ENCODE peak calls at places on chromosomes 7 and 10, in six cellular contexts. D is aorta, E is body of pancreas, H is tibial artery, C is tibial nerve, T is substantia nigra. X is an unnamed sample.

GRCh38 chr7:88967432-88967831 is 171.9 kb upstream of the TEX47 start:
- DNase-seq in H (no peak), D (no peak), E (no peak), T (no peak), C (no peak), X (no peak)

GRCh38 chr7:68691261-68692216 is 906.7 kb upstream of the AUTS2 start:
- DNase-seq in H (no peak), E (no peak), D (no peak), C (no peak), T (no peak), X (no peak)

GRCh38 chr10:43703286-43703685 is 54.6 kb upstream of the ZNF32 start:
- DNase-seq in C (no peak), H (no peak), D (no peak), E (no peak), T (no peak), X (peak; percentile 17)

GRCh38 chr7:28615091-28615490 is 202.8 kb downstream of the CREB5 start:
- DNase-seq in E (no peak), H (no peak), D (no peak), T (peak; percentile 1), C (no peak), X (peak; percentile 43)

GRCh38 chr7:97012293-97013005 is 7.1 kb downstream of the DLX6 start:
- DNase-seq in T (no peak), C (no peak), E (no peak), H (no peak), D (no peak), X (no peak)

GRCh38 chr10:6840766-6841165 is 260.7 kb upstream of the PRKCQ start:
- DNase-seq in D (no peak), T (no peak), H (no peak), E (no peak), C (no peak), X (no peak)

GRCh38 chr7:43799605-43800004 is 41.1 kb downstream of the BLVRA start:
- DNase-seq in T (no peak), H (no peak), D (no peak), E (no peak), C (no peak), X (no peak)

GRCh38 chr7:155810607-155811559 is 1.4 kb downstream of the SHH start:
- DNase-seq in C (no peak), E (no peak), T (no peak), D (no peak), H (no peak), X (no peak)

GRCh38 chr10:31769564-31769963 is 159.1 kb downstream of the ARHGAP12 start:
- DNase-seq in T (no peak), H (no peak), C (no peak), E (no peak), D (no peak), X (no peak)

GRCh38 chr7:21611129-21611528 is 68.3 kb downstream of the DNAH11 start:
- DNase-seq in E (no peak), H (no peak), C (no peak), T (no peak), D (no peak), X (no peak)

GRCh38 chr7:157005456-157006204 is 4.8 kb downstream of the MNX1 start:
- DNase-seq in T (no peak), C (no peak), E (peak; percentile 15), D (no peak), H (no peak), X (no peak)

GRCh38 chr7:155878674-155879073 is 66.4 kb upstream of the SHH start:
- DNase-seq in H (no peak), E (no peak), D (no peak), C (no peak), T (no peak), X (no peak)

GRCh38 chr7:94003446-94004023 is 620 bp downstream of the BET1 start:
- DNase-seq in D (no peak), E (no peak), H (no peak), C (peak; percentile 8), T (no peak), X (no peak)

GRCh38 chr7:14069961-14070360 is 80.5 kb upstream of the ETV1 start:
- DNase-seq in C (no peak), E (no peak), D (no peak), H (no peak), T (no peak), X (no peak)

GRCh38 chr7:832968-833424 is 720 bp downstream of the SUN1 start:
- DNase-seq in D (no peak), E (no peak), H (no peak), C (no peak), T (no peak), X (no peak)
- H3K27ac ChIP-seq in D (peak overlapping the region; percentile 4), E (peak overlapping the region; percentile 82), H (peak overlapping the region; percentile 87), C (peak overlapping the region; percentile 86), T (no peak overlapping the region), X (peak overlapping the region; percentile 73)

DNA sequence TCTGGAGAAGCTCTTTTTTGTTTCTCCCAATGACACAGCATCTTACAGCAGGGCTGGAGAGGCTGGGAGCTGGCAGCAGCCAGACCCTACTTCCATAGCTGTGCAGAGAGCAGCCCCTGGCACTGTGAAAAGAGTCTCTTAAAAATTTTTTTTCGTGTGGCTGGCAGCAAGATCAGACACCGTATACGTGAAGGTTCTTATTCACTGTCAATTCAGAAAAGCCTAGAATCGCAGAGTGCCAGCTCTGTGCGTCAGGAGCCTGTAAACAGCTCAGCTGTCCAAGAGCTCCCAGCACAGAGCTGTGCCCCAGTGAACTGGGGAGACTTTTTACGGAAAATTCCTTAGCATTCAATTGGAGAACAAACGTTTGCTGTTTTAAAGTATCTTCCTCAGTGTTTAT is 6.5 kb downstream of the BAG3 start:
- DNase-seq in E (no peak), H (no peak), D (no peak), C (no peak), T (peak; percentile 42), X (no peak)
- H3K27ac ChIP-seq in E (peak overlapping the region; percentile 70), H (peak overlapping the region; percentile 98), D (no peak overlapping the region), C (peak overlapping the region; percentile 99), T (no peak overlapping the region), X (peak overlapping the region; percentile 93)

DNA sequence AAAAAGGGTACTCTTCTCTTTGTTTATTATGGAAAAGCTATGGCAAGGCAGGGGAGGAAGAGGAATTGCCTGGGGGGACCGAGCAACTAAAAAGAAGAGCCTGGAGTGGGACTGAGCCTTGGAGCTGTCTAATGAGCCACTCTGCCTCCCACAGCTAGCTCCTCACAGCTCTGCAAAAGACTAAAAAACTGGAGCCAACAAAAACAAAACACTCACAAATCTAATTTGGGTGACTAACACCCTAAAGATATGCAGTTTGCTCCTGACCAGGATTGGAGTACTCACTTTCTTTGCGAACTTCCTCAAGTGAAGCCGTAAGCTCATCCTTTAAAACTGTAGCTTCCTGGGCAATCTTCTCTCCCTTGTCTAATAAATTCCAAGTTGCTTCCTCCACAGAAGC is 89.4 kb downstream of the CTNNA3 start:
- DNase-seq in E (no peak), T (no peak), D (no peak), H (no peak), C (no peak), X (no peak)
- H3K27ac ChIP-seq in E (no peak overlapping the region), T (no peak overlapping the region), D (no peak overlapping the region), H (no peak overlapping the region), C (peak overlapping the region; percentile 5), X (no peak overlapping the region)

DNA sequence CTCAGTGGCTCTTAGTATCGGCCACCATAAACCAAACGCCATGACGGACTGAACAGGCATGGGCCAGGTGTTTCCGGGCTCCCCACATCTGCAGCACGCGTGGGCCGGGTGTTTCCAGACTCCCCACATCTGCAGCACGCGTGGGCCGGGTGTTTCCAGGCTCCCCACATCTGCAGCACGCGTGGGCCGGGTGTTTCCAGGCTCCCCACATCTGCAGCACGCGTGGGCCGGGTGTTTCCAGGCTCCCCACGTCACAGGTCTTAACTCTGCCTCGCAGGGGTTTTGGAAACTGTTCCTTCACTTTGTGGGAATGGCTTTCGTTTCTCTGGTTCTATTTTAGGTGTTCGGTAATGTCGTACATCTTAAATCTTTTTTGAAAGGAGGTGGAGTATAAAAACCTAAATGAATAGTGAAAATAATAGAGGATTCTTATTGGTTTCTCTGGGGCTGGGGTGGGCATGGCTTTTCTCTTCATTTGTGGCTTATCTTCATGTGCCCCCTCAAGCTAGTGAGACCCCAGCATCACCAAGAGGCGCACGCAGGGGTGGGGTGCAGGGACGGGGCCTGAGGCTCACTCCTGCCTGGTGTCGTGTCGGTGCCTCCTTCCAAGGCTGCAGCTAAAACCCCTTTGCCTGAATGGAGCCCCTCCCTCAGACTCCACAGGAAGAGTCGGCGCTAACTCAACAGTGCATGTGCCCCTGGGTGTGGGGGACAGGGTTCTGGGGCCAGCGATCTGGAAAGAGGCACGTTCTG is 126.3 kb downstream of the WDR37 start:
- DNase-seq in T (no peak), C (no peak), E (no peak), D (no peak), H (no peak), X (no peak)
- H3K27ac ChIP-seq in T (peak overlapping the region; percentile 66), C (no peak overlapping the region), E (no peak overlapping the region), D (no peak overlapping the region), H (no peak overlapping the region), X (no peak overlapping the region)